ENCODE peak calls at places on chromosome 9, in six cellular contexts. One of them, this sample, is unnamed. For H3K36me3, the result is how much of the 10 kb centered on the place peaks cover.

GRCh38 chr9:82124090-82124489 is 135.5 kb downstream of the SPATA31D1 start:
- DNase-seq in CD8-positive, alpha-beta memory T cell: no peak
- DNase-seq in IMR-90: peak
- DNase-seq in GM23248: peak
- DNase-seq in cardiac muscle cell: peak
- DNase-seq in upper lobe of left lung: no peak
- DNase-seq in this sample: no peak

GRCh38 chr9:127537014-127537413 is 75.1 kb upstream of the STXBP1 start:
- DNase-seq in GM23248: peak
- DNase-seq in cardiac muscle cell: no peak
- DNase-seq in upper lobe of left lung: no peak
- DNase-seq in CD8-positive, alpha-beta memory T cell: no peak
- DNase-seq in IMR-90: peak
- DNase-seq in this sample: no peak

GRCh38 chr9:99000480-99001395 is 57.0 kb downstream of the COL15A1 start:
- DNase-seq in GM23248: peak
- DNase-seq in CD8-positive, alpha-beta memory T cell: peak
- DNase-seq in upper lobe of left lung: peak
- DNase-seq in cardiac muscle cell: peak
- DNase-seq in IMR-90: peak
- DNase-seq in this sample: peak

GRCh38 chr9:114207034-114207815 is 51.9 kb downstream of the COL27A1 start:
- DNase-seq in GM23248: peak
- DNase-seq in cardiac muscle cell: peak
- DNase-seq in CD8-positive, alpha-beta memory T cell: no peak
- DNase-seq in upper lobe of left lung: no peak
- DNase-seq in IMR-90: peak
- DNase-seq in this sample: peak

GRCh38 chr9:4327504-4328191 is 27.8 kb upstream of the GLIS3 start:
- DNase-seq in CD8-positive, alpha-beta memory T cell: no peak
- DNase-seq in upper lobe of left lung: no peak
- DNase-seq in IMR-90: peak
- DNase-seq in GM23248: peak
- DNase-seq in cardiac muscle cell: peak
- DNase-seq in this sample: no peak

GRCh38 chr9:19420877-19421276 is 12.1 kb downstream of the ACER2 start:
- DNase-seq in CD8-positive, alpha-beta memory T cell: no peak
- DNase-seq in IMR-90: no peak
- DNase-seq in upper lobe of left lung: no peak
- DNase-seq in GM23248: no peak
- DNase-seq in cardiac muscle cell: no peak
- DNase-seq in this sample: no peak

GRCh38 chr9:136225366-136225747 is 20.3 kb downstream of the QSOX2 start:
- DNase-seq in IMR-90: no peak
- DNase-seq in CD8-positive, alpha-beta memory T cell: no peak
- DNase-seq in upper lobe of left lung: no peak
- DNase-seq in cardiac muscle cell: no peak
- DNase-seq in GM23248: no peak
- DNase-seq in this sample: no peak

GRCh38 chr9:113875917-113876805 is at the start of gene ZNF618:
- DNase-seq in IMR-90: no peak
- DNase-seq in CD8-positive, alpha-beta memory T cell: no peak
- DNase-seq in GM23248: peak
- DNase-seq in cardiac muscle cell: peak
- DNase-seq in upper lobe of left lung: no peak
- DNase-seq in this sample: peak

GRCh38 chr9:113995963-113996362 is 82.1 kb downstream of the AMBP start:
- DNase-seq in cardiac muscle cell: no peak
- DNase-seq in upper lobe of left lung: peak
- DNase-seq in IMR-90: no peak
- DNase-seq in CD8-positive, alpha-beta memory T cell: no peak
- DNase-seq in GM23248: no peak
- DNase-seq in this sample: no peak

GRCh38 chr9:127877566-127877998 is at the start of gene AK1:
- DNase-seq in IMR-90: peak
- DNase-seq in CD8-positive, alpha-beta memory T cell: no peak
- DNase-seq in GM23248: peak
- DNase-seq in cardiac muscle cell: peak
- DNase-seq in upper lobe of left lung: peak
- DNase-seq in this sample: peak

GRCh38 chr9:8963882-8964281 is 1164.3 kb upstream of the DMAC1 start:
- DNase-seq in CD8-positive, alpha-beta memory T cell: no peak
- DNase-seq in IMR-90: no peak
- DNase-seq in upper lobe of left lung: no peak
- DNase-seq in cardiac muscle cell: no peak
- DNase-seq in GM23248: no peak
- DNase-seq in this sample: no peak

GRCh38 chr9:134341306-134341705 is 15.1 kb downstream of the RXRA start:
- DNase-seq in IMR-90: no peak
- DNase-seq in GM23248: no peak
- DNase-seq in upper lobe of left lung: peak
- DNase-seq in cardiac muscle cell: no peak
- DNase-seq in CD8-positive, alpha-beta memory T cell: no peak
- DNase-seq in this sample: peak

GRCh38 chr9:113887436-113887835 is 11.3 kb downstream of the ZNF618 start:
- DNase-seq in CD8-positive, alpha-beta memory T cell: no peak
- DNase-seq in IMR-90: no peak
- DNase-seq in cardiac muscle cell: no peak
- DNase-seq in GM23248: no peak
- DNase-seq in upper lobe of left lung: no peak
- DNase-seq in this sample: no peak

GRCh38 chr9:34347800-34348158 is 18.4 kb downstream of the NUDT2 start:
- DNase-seq in upper lobe of left lung: no peak
- DNase-seq in cardiac muscle cell: no peak
- DNase-seq in GM23248: no peak
- DNase-seq in IMR-90: no peak
- DNase-seq in CD8-positive, alpha-beta memory T cell: no peak
- DNase-seq in this sample: no peak

GRCh38 chr9:126829035-126829434 is 24.2 kb downstream of the ZBTB43 start:
- DNase-seq in cardiac muscle cell: no peak
- DNase-seq in CD8-positive, alpha-beta memory T cell: no peak
- DNase-seq in upper lobe of left lung: no peak
- DNase-seq in GM23248: no peak
- DNase-seq in IMR-90: peak
- DNase-seq in this sample: no peak

GRCh38 chr9:135209136-135209535 is 121.7 kb downstream of the OLFM1 start:
- DNase-seq in upper lobe of left lung: no peak
- DNase-seq in GM23248: no peak
- DNase-seq in IMR-90: no peak
- DNase-seq in cardiac muscle cell: no peak
- DNase-seq in CD8-positive, alpha-beta memory T cell: no peak
- DNase-seq in this sample: no peak

GRCh38 chr9:98086461-98086860 is 29.9 kb downstream of the NANS start:
- DNase-seq in IMR-90: no peak
- DNase-seq in GM23248: no peak
- DNase-seq in cardiac muscle cell: no peak
- DNase-seq in upper lobe of left lung: no peak
- DNase-seq in CD8-positive, alpha-beta memory T cell: no peak
- DNase-seq in this sample: no peak

GRCh38 chr9:316382-316965 is 101.8 kb downstream of the DOCK8 start:
- DNase-seq in IMR-90: no peak
- DNase-seq in GM23248: no peak
- DNase-seq in CD8-positive, alpha-beta memory T cell: no peak
- DNase-seq in cardiac muscle cell: peak
- DNase-seq in upper lobe of left lung: no peak
- DNase-seq in this sample: no peak

GRCh38 chr9:77708416-77708815 is 60.3 kb upstream of the GNA14 start:
- DNase-seq in upper lobe of left lung: no peak
- DNase-seq in CD8-positive, alpha-beta memory T cell: no peak
- DNase-seq in GM23248: peak
- DNase-seq in IMR-90: peak
- DNase-seq in cardiac muscle cell: peak
- DNase-seq in this sample: no peak

GRCh38 chr9:35852876-35853865 is 17.0 kb downstream of the OR13J1 start:
- DNase-seq in GM23248: no peak
- DNase-seq in CD8-positive, alpha-beta memory T cell: no peak
- DNase-seq in upper lobe of left lung: no peak
- DNase-seq in cardiac muscle cell: no peak
- DNase-seq in IMR-90: no peak
- DNase-seq in this sample: no peak

GRCh38 chr9:32431940-32432555 is 47.6 kb downstream of the ACO1 start:
- DNase-seq in CD8-positive, alpha-beta memory T cell: peak
- DNase-seq in cardiac muscle cell: peak
- DNase-seq in IMR-90: peak
- DNase-seq in upper lobe of left lung: peak
- DNase-seq in GM23248: peak
- DNase-seq in this sample: peak

GRCh38 chr9:16730162-16730561 is 140.3 kb downstream of the BNC2 start:
- DNase-seq in IMR-90: no peak
- DNase-seq in CD8-positive, alpha-beta memory T cell: no peak
- DNase-seq in GM23248: no peak
- DNase-seq in upper lobe of left lung: no peak
- DNase-seq in cardiac muscle cell: no peak
- DNase-seq in this sample: no peak

GRCh38 chr9:107367727-107368502 is 84.8 kb downstream of the RAD23B start:
- DNase-seq in cardiac muscle cell: no peak
- DNase-seq in CD8-positive, alpha-beta memory T cell: no peak
- DNase-seq in GM23248: no peak
- DNase-seq in upper lobe of left lung: no peak
- DNase-seq in IMR-90: no peak
- DNase-seq in this sample: no peak

GRCh38 chr9:4297795-4298254 is 2.0 kb downstream of the GLIS3 start:
- DNase-seq in IMR-90: peak
- DNase-seq in CD8-positive, alpha-beta memory T cell: peak
- DNase-seq in cardiac muscle cell: peak
- DNase-seq in GM23248: peak
- DNase-seq in upper lobe of left lung: peak
- DNase-seq in this sample: peak

GRCh38 chr9:34575775-34576592 is 13.5 kb downstream of the CNTFR start:
- DNase-seq in upper lobe of left lung: no peak
- DNase-seq in CD8-positive, alpha-beta memory T cell: no peak
- DNase-seq in cardiac muscle cell: no peak
- DNase-seq in IMR-90: no peak
- DNase-seq in GM23248: no peak
- DNase-seq in this sample: no peak

GRCh38 chr9:135281151-135281550 is 193.7 kb downstream of the OLFM1 start:
- DNase-seq in CD8-positive, alpha-beta memory T cell: no peak
- DNase-seq in upper lobe of left lung: no peak
- DNase-seq in cardiac muscle cell: no peak
- DNase-seq in GM23248: no peak
- DNase-seq in IMR-90: no peak
- DNase-seq in this sample: no peak

GRCh38 chr9:127779136-127779981 is 893 bp upstream of the SH2D3C start:
- DNase-seq in CD8-positive, alpha-beta memory T cell: peak
- DNase-seq in cardiac muscle cell: peak
- DNase-seq in IMR-90: no peak
- DNase-seq in GM23248: peak
- DNase-seq in upper lobe of left lung: peak
- DNase-seq in this sample: no peak

GRCh38 chr9:22041792-22042191 is 32.7 kb upstream of the CDKN2B start:
- DNase-seq in IMR-90: no peak
- DNase-seq in GM23248: peak
- DNase-seq in upper lobe of left lung: peak
- DNase-seq in cardiac muscle cell: peak
- DNase-seq in CD8-positive, alpha-beta memory T cell: no peak
- DNase-seq in this sample: no peak

GRCh38 chr9:96618209-96619108 is 1.2 kb downstream of the CDC14B start:
- DNase-seq in GM23248: peak
- DNase-seq in upper lobe of left lung: peak
- DNase-seq in IMR-90: peak
- DNase-seq in CD8-positive, alpha-beta memory T cell: no peak
- DNase-seq in cardiac muscle cell: peak
- DNase-seq in this sample: peak

GRCh38 chr9:37026085-37026935 is 7.8 kb downstream of the PAX5 start:
- DNase-seq in CD8-positive, alpha-beta memory T cell: no peak
- DNase-seq in GM23248: peak
- DNase-seq in cardiac muscle cell: no peak
- DNase-seq in IMR-90: no peak
- DNase-seq in upper lobe of left lung: no peak
- DNase-seq in this sample: no peak
- H3K4me3 ChIP-seq in CD8-positive, alpha-beta memory T cell: peak
- H3K4me3 ChIP-seq in GM23248: no peak
- H3K4me3 ChIP-seq in cardiac muscle cell: peak
- H3K4me3 ChIP-seq in IMR-90: no peak
- H3K4me3 ChIP-seq in upper lobe of left lung: peak
- H3K4me3 ChIP-seq in this sample: peak

GRCh38 chr9:131516274-131516565 is 13.5 kb downstream of the POMT1 start:
- DNase-seq in cardiac muscle cell: no peak
- DNase-seq in CD8-positive, alpha-beta memory T cell: no peak
- DNase-seq in upper lobe of left lung: no peak
- DNase-seq in GM23248: no peak
- DNase-seq in IMR-90: no peak
- DNase-seq in this sample: no peak
- H3K36me3 ChIP-seq in cardiac muscle cell: half or more
- H3K36me3 ChIP-seq in CD8-positive, alpha-beta memory T cell: half or more
- H3K36me3 ChIP-seq in upper lobe of left lung: half or more
- H3K36me3 ChIP-seq in GM23248: under half
- H3K36me3 ChIP-seq in IMR-90: half or more
- H3K36me3 ChIP-seq in this sample: half or more

GRCh38 chr9:116958886-116959285 is 271.8 kb downstream of the TRIM32 start:
- DNase-seq in IMR-90: no peak
- DNase-seq in upper lobe of left lung: no peak
- DNase-seq in GM23248: no peak
- DNase-seq in CD8-positive, alpha-beta memory T cell: no peak
- DNase-seq in cardiac muscle cell: no peak
- DNase-seq in this sample: no peak
- H3K4me3 ChIP-seq in IMR-90: no peak
- H3K4me3 ChIP-seq in upper lobe of left lung: no peak
- H3K4me3 ChIP-seq in GM23248: no peak
- H3K4me3 ChIP-seq in CD8-positive, alpha-beta memory T cell: no peak
- H3K4me3 ChIP-seq in cardiac muscle cell: no peak
- H3K4me3 ChIP-seq in this sample: no peak

DNA sequence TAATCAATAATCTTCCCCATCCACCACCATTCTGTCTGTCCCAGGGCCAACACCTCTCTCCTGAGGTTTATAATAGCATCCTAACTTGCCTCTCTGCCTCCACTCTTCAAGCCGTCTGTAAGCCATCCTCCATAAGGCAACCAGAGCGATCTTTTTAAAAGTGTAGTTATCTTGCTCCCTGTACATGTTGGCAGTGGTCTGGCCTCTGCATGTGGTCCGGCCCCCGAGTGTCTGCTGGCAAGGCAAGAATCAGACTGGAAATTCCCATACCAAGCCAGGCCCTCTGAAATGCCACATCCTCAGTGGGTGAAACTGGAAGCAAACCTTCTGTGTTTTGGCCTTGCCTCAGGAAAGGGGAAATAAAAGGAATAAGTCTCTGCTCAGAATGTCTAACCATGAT is 17.0 kb downstream of the TTLL11 start:
- DNase-seq in upper lobe of left lung: no peak
- DNase-seq in cardiac muscle cell: no peak
- DNase-seq in GM23248: no peak
- DNase-seq in IMR-90: no peak
- DNase-seq in CD8-positive, alpha-beta memory T cell: no peak
- DNase-seq in this sample: peak
- H3K36me3 ChIP-seq in upper lobe of left lung: under half
- H3K36me3 ChIP-seq in cardiac muscle cell: under half
- H3K36me3 ChIP-seq in GM23248: under half
- H3K36me3 ChIP-seq in IMR-90: under half
- H3K36me3 ChIP-seq in CD8-positive, alpha-beta memory T cell: under half
- H3K36me3 ChIP-seq in this sample: under half

This sample was measured in left ventricle myocardium inferior.